ENCODE peak calls at places on chromosomes 12 and 14, in nine cellular contexts. One of them, this sample, is unnamed.

GRCh38 chr12:3311027-3311402 is 180.0 kb upstream of the PRMT8 start:
- DNase-seq in HCT116: peak; percentile 83
- DNase-seq in HepG2: no peak
- DNase-seq in A549: no peak
- DNase-seq in gastrocnemius medialis: no peak
- DNase-seq in body of pancreas: peak; percentile 94
- DNase-seq in testis: no peak
- DNase-seq in sigmoid colon: no peak
- DNase-seq in IMR-90: no peak
- DNase-seq in this sample: no peak

GRCh38 chr12:43812042-43812441 is 5.9 kb upstream of the TWF1 start:
- DNase-seq in testis: no peak
- DNase-seq in sigmoid colon: no peak
- DNase-seq in body of pancreas: no peak
- DNase-seq in IMR-90: no peak
- DNase-seq in gastrocnemius medialis: no peak
- DNase-seq in A549: no peak
- DNase-seq in HepG2: no peak
- DNase-seq in HCT116: no peak
- DNase-seq in this sample: no peak

GRCh38 chr12:98295681-98296080 is 219.7 kb upstream of the TMPO start:
- DNase-seq in A549: no peak
- DNase-seq in HepG2: no peak
- DNase-seq in HCT116: no peak
- DNase-seq in body of pancreas: no peak
- DNase-seq in sigmoid colon: no peak
- DNase-seq in testis: no peak
- DNase-seq in gastrocnemius medialis: no peak
- DNase-seq in IMR-90: no peak
- DNase-seq in this sample: no peak

GRCh38 chr12:90484130-90484529 is 470.8 kb downstream of the CCER1 start:
- DNase-seq in sigmoid colon: no peak
- DNase-seq in HCT116: no peak
- DNase-seq in A549: no peak
- DNase-seq in testis: peak; percentile 27
- DNase-seq in HepG2: no peak
- DNase-seq in gastrocnemius medialis: no peak
- DNase-seq in IMR-90: no peak
- DNase-seq in body of pancreas: no peak
- DNase-seq in this sample: no peak

GRCh38 chr14:55129428-55130193 is 559 bp downstream of the LGALS3 start:
- DNase-seq in sigmoid colon: peak; percentile 88
- DNase-seq in HepG2: peak; percentile 29
- DNase-seq in IMR-90: peak; percentile 74
- DNase-seq in body of pancreas: peak; percentile 64
- DNase-seq in A549: peak; percentile 82
- DNase-seq in HCT116: no peak
- DNase-seq in gastrocnemius medialis: peak; percentile 33
- DNase-seq in testis: peak; percentile 67
- DNase-seq in this sample: peak; percentile 73

GRCh38 chr12:89862511-89863331 is 154.1 kb upstream of the ATP2B1 start:
- DNase-seq in A549: no peak
- DNase-seq in HCT116: no peak
- DNase-seq in gastrocnemius medialis: no peak
- DNase-seq in IMR-90: no peak
- DNase-seq in HepG2: no peak
- DNase-seq in testis: peak; percentile 28
- DNase-seq in sigmoid colon: no peak
- DNase-seq in body of pancreas: peak; percentile 62
- DNase-seq in this sample: no peak

GRCh38 chr14:22552827-22553076 is 36.3 kb downstream of the DAD1 start:
- DNase-seq in A549: no peak
- DNase-seq in sigmoid colon: no peak
- DNase-seq in body of pancreas: no peak
- DNase-seq in HCT116: no peak
- DNase-seq in testis: no peak
- DNase-seq in IMR-90: no peak
- DNase-seq in HepG2: no peak
- DNase-seq in gastrocnemius medialis: no peak
- DNase-seq in this sample: no peak

GRCh38 chr12:7142057-7142644 is 12.0 kb downstream of the CLSTN3 start:
- DNase-seq in testis: peak; percentile 67
- DNase-seq in HepG2: peak; percentile 41
- DNase-seq in body of pancreas: peak; percentile 46
- DNase-seq in HCT116: no peak
- DNase-seq in gastrocnemius medialis: no peak
- DNase-seq in A549: peak; percentile 87
- DNase-seq in sigmoid colon: no peak
- DNase-seq in IMR-90: peak; percentile 39
- DNase-seq in this sample: peak; percentile 52

GRCh38 chr14:45284802-45285201 is 31.8 kb upstream of the MIS18BP1 start:
- DNase-seq in HepG2: no peak
- DNase-seq in HCT116: peak; percentile 7
- DNase-seq in body of pancreas: no peak
- DNase-seq in testis: no peak
- DNase-seq in IMR-90: no peak
- DNase-seq in sigmoid colon: no peak
- DNase-seq in gastrocnemius medialis: no peak
- DNase-seq in A549: no peak
- DNase-seq in this sample: no peak

GRCh38 chr14:51744372-51745150 is 92.9 kb downstream of the FRMD6 start:
- DNase-seq in body of pancreas: no peak
- DNase-seq in IMR-90: no peak
- DNase-seq in testis: no peak
- DNase-seq in A549: no peak
- DNase-seq in sigmoid colon: no peak
- DNase-seq in gastrocnemius medialis: no peak
- DNase-seq in HepG2: no peak
- DNase-seq in HCT116: no peak
- DNase-seq in this sample: no peak

GRCh38 chr14:30608533-30609006 is 13.5 kb upstream of the SCFD1 start:
- DNase-seq in HCT116: no peak
- DNase-seq in body of pancreas: peak; percentile 34
- DNase-seq in HepG2: no peak
- DNase-seq in testis: no peak
- DNase-seq in sigmoid colon: no peak
- DNase-seq in A549: no peak
- DNase-seq in IMR-90: peak; percentile 59
- DNase-seq in gastrocnemius medialis: peak; percentile 13
- DNase-seq in this sample: no peak

DNA sequence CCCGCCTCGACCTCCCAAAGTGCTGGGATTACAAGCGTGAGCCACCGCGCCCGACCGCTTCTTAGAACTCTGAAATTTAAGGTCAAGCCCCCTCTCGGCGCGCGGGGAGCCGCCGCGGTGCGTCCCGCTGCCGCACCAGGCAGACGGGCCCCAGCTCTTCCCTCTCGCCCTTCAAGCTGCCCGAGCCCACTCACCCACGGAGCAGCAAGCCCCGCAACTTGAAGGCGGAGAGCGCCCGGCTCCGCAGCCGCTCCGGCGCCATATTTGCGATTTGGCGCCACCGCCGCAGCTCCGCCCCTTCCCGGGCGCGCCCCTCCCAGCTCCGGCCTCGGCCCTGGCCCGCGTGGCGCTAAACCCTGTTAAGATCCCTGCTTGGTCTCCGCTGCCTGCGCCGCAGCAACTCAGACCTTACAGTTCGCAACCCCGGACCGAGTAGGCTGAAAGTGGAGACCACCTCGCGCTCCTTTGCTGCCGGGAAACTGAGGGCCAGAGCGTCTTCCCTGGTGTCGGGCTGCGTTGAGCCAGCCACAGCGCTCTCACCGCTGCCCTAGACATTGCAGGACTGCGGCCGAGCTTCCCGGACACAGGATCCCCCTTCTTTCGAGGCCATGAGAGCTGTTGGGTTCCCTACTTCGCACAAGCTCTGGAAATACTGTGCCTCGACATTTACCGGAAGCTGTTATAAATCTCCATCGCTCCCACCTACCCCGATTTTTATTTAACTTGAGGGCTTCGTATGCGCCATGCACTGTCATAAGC is at the start of gene POLE2:
- DNase-seq in IMR-90: peak; percentile 47
- DNase-seq in A549: peak; percentile 55
- DNase-seq in sigmoid colon: peak; percentile 81
- DNase-seq in testis: peak; percentile 80
- DNase-seq in HCT116: peak; percentile 44
- DNase-seq in body of pancreas: peak; percentile 68
- DNase-seq in HepG2: peak; percentile 55
- DNase-seq in gastrocnemius medialis: peak; percentile 31
- DNase-seq in this sample: peak; percentile 75
- TF ChIP-seq POLR2A in IMR-90: no peak
- TF ChIP-seq POLR2A in A549: peak; percentile 79
- TF ChIP-seq POLR2A in sigmoid colon: no peak
- TF ChIP-seq POLR2A in testis: no peak
- TF ChIP-seq POLR2A in HCT116: no peak
- TF ChIP-seq POLR2A in body of pancreas: peak; percentile 48
- TF ChIP-seq POLR2A in HepG2: peak; percentile 79
- TF ChIP-seq POLR2A in gastrocnemius medialis: no peak
- TF ChIP-seq POLR2A in this sample: no peak

DNA sequence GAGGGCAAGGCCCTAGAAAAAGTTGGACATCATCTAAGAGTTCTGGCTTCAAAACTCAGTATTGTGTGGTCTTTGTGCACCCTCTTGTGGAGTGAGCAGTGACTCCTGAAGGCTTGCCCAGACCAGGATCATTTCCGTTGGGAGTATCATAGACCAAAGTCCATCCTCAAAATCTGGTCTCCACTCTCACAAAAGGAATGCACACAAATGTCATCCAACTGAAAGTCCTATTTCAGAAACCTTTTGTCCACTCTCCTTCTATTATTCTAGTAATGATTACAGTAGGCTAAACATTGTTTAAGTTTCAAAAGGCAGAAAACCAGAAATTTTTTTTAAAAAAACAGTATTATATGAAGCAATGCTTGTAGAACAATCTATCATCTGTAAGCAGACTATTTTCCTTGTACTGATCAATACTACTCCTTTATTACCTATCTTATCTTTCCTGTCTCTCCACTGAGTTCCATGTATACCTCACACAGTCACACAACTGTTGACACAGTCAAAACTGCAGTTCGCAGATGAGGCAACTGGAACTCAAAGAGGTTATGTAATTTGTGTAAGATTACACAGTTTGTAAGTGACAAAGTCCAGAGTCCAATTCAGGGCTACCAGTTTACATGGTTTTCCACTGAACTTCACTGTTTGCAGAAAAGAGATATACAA is 41.4 kb downstream of the COX16 start:
- DNase-seq in gastrocnemius medialis: no peak
- DNase-seq in IMR-90: peak; percentile 61
- DNase-seq in sigmoid colon: no peak
- DNase-seq in HepG2: peak; percentile 97
- DNase-seq in testis: peak; percentile 72
- DNase-seq in body of pancreas: peak; percentile 84
- DNase-seq in A549: peak; percentile 40
- DNase-seq in HCT116: peak; percentile 38
- DNase-seq in this sample: no peak
- TF ChIP-seq CTCF in gastrocnemius medialis: peak; percentile 10
- TF ChIP-seq CTCF in IMR-90: peak; percentile 63
- TF ChIP-seq CTCF in sigmoid colon: no peak
- TF ChIP-seq CTCF in HepG2: peak; percentile 88
- TF ChIP-seq CTCF in testis: no peak
- TF ChIP-seq CTCF in body of pancreas: peak; percentile 47
- TF ChIP-seq CTCF in A549: peak; percentile 83
- TF ChIP-seq CTCF in HCT116: peak; percentile 51
- TF ChIP-seq CTCF in this sample: no peak

GRCh38 chr12:47860279-47860841 is 40.7 kb upstream of the HDAC7 start:
- DNase-seq in IMR-90: no peak
- DNase-seq in A549: no peak
- DNase-seq in body of pancreas: no peak
- DNase-seq in testis: no peak
- DNase-seq in HepG2: no peak
- DNase-seq in gastrocnemius medialis: no peak
- DNase-seq in HCT116: no peak
- DNase-seq in sigmoid colon: no peak
- DNase-seq in this sample: no peak

GRCh38 chr12:47862881-47863280 is 41.9 kb downstream of the VDR start:
- DNase-seq in testis: no peak
- DNase-seq in sigmoid colon: peak; percentile 46
- DNase-seq in gastrocnemius medialis: no peak
- DNase-seq in A549: no peak
- DNase-seq in HepG2: no peak
- DNase-seq in HCT116: no peak
- DNase-seq in body of pancreas: no peak
- DNase-seq in IMR-90: no peak
- DNase-seq in this sample: no peak

GRCh38 chr12:47860873-47861272 is 41.2 kb upstream of the HDAC7 start:
- DNase-seq in gastrocnemius medialis: no peak
- DNase-seq in testis: no peak
- DNase-seq in A549: no peak
- DNase-seq in IMR-90: no peak
- DNase-seq in HepG2: no peak
- DNase-seq in sigmoid colon: no peak
- DNase-seq in body of pancreas: no peak
- DNase-seq in HCT116: no peak
- DNase-seq in this sample: no peak

GRCh38 chr12:47863467-47863866 is 41.3 kb downstream of the VDR start:
- DNase-seq in IMR-90: no peak
- DNase-seq in sigmoid colon: no peak
- DNase-seq in testis: no peak
- DNase-seq in body of pancreas: no peak
- DNase-seq in gastrocnemius medialis: no peak
- DNase-seq in HCT116: no peak
- DNase-seq in A549: no peak
- DNase-seq in HepG2: no peak
- DNase-seq in this sample: no peak

GRCh38 chr12:47862157-47862556 is 42.5 kb upstream of the HDAC7 start:
- DNase-seq in body of pancreas: no peak
- DNase-seq in gastrocnemius medialis: no peak
- DNase-seq in IMR-90: no peak
- DNase-seq in sigmoid colon: no peak
- DNase-seq in HepG2: no peak
- DNase-seq in A549: no peak
- DNase-seq in testis: no peak
- DNase-seq in HCT116: no peak
- DNase-seq in this sample: no peak
- TF ChIP-seq POLR2A in body of pancreas: no peak
- TF ChIP-seq POLR2A in gastrocnemius medialis: no peak
- TF ChIP-seq POLR2A in IMR-90: no peak
- TF ChIP-seq POLR2A in sigmoid colon: no peak
- TF ChIP-seq POLR2A in HepG2: no peak
- TF ChIP-seq POLR2A in A549: no peak
- TF ChIP-seq POLR2A in testis: no peak
- TF ChIP-seq POLR2A in HCT116: no peak
- TF ChIP-seq POLR2A in this sample: no peak

GRCh38 chr14:26528415-26529182 is 69.2 kb downstream of the NOVA1 start:
- DNase-seq in HCT116: no peak
- DNase-seq in gastrocnemius medialis: peak; percentile 19
- DNase-seq in testis: no peak
- DNase-seq in body of pancreas: no peak
- DNase-seq in HepG2: no peak
- DNase-seq in IMR-90: peak; percentile 15
- DNase-seq in sigmoid colon: peak; percentile 88
- DNase-seq in A549: no peak
- DNase-seq in this sample: no peak

GRCh38 chr14:26526132-26526531 is 71.7 kb downstream of the NOVA1 start:
- DNase-seq in HepG2: no peak
- DNase-seq in body of pancreas: no peak
- DNase-seq in A549: no peak
- DNase-seq in testis: no peak
- DNase-seq in HCT116: no peak
- DNase-seq in gastrocnemius medialis: no peak
- DNase-seq in IMR-90: peak; percentile 21
- DNase-seq in sigmoid colon: no peak
- DNase-seq in this sample: no peak

GRCh38 chr14:26527095-26527494 is 70.7 kb downstream of the NOVA1 start:
- DNase-seq in IMR-90: peak; percentile 72
- DNase-seq in gastrocnemius medialis: no peak
- DNase-seq in HCT116: no peak
- DNase-seq in testis: no peak
- DNase-seq in body of pancreas: no peak
- DNase-seq in A549: no peak
- DNase-seq in sigmoid colon: no peak
- DNase-seq in HepG2: no peak
- DNase-seq in this sample: no peak

GRCh38 chr14:26531894-26532293 is 65.9 kb downstream of the NOVA1 start:
- DNase-seq in testis: no peak
- DNase-seq in gastrocnemius medialis: no peak
- DNase-seq in IMR-90: peak; percentile 81
- DNase-seq in sigmoid colon: no peak
- DNase-seq in HepG2: peak; percentile 13
- DNase-seq in HCT116: no peak
- DNase-seq in A549: peak; percentile 14
- DNase-seq in body of pancreas: no peak
- DNase-seq in this sample: no peak
- TF ChIP-seq CTCF in testis: no peak
- TF ChIP-seq CTCF in gastrocnemius medialis: no peak
- TF ChIP-seq CTCF in IMR-90: peak; percentile 62
- TF ChIP-seq CTCF in sigmoid colon: no peak
- TF ChIP-seq CTCF in HepG2: no peak
- TF ChIP-seq CTCF in HCT116: no peak
- TF ChIP-seq CTCF in A549: no peak
- TF ChIP-seq CTCF in body of pancreas: no peak
- TF ChIP-seq CTCF in this sample: no peak